ENCODE peak calls at places on chromosomes 5 and 9, in five cellular contexts. E is AML-193, R is mammary epithelial cell, G is H54, D is NCI-H510A treated with DMSO at 0.1 percent for 48 hours. M is an unnamed sample.

GRCh38 chr5:56737002-56737621 is 78.2 kb upstream of the MAP3K1 start:
- DNase-seq in E (peak), D (no peak), G (no peak), R (no peak), M (no peak)

GRCh38 chr5:127957701-127958190 is 125.8 kb upstream of the SLC12A2 start:
- DNase-seq in G (no peak), E (no peak), D (no peak), R (no peak), M (no peak)

GRCh38 chr9:95249986-95250385 is 67.5 kb downstream of the FANCC start:
- DNase-seq in D (peak), E (no peak), R (peak), G (no peak), M (peak)

GRCh38 chr9:82799300-82799699 is 263.6 kb downstream of the RASEF start:
- DNase-seq in E (no peak), G (no peak), R (no peak), D (no peak), M (no peak)

GRCh38 chr5:57804007-57804444 is 321.4 kb upstream of the ACTBL2 start:
- DNase-seq in D (no peak), E (no peak), R (no peak), G (no peak), M (no peak)

GRCh38 chr9:34072868-34073590 is 24.3 kb upstream of the UBAP2 start:
- DNase-seq in D (peak), E (no peak), R (peak), G (peak), M (no peak)

GRCh38 chr9:81874926-81875325 is 53.3 kb upstream of the SPATA31D4 start:
- DNase-seq in G (no peak), D (no peak), R (peak), E (no peak), M (no peak)

GRCh38 chr5:158522001-158522400 is 577.7 kb downstream of the EBF1 start:
- DNase-seq in D (no peak), G (no peak), R (no peak), E (no peak), M (no peak)

GRCh38 chr5:144538845-144539244 is 368.2 kb downstream of the KCTD16 start:
- DNase-seq in E (no peak), D (no peak), R (no peak), G (no peak), M (no peak)

GRCh38 chr9:38311382-38312270 is 80.9 kb upstream of the ALDH1B1 start:
- DNase-seq in D (peak), R (no peak), G (no peak), E (no peak), M (no peak)

GRCh38 chr9:114432323-114433067 is 44.7 kb upstream of the AKNA start:
- DNase-seq in R (no peak), E (no peak), G (no peak), D (no peak), M (no peak)

GRCh38 chr5:61332891-61333350 is 863 bp downstream of the ZSWIM6 start:
- DNase-seq in E (no peak), G (peak), R (peak), D (no peak), M (peak)

GRCh38 chr5:157100140-157100679 is 8.6 kb downstream of the HAVCR2 start:
- DNase-seq in G (peak), R (no peak), D (no peak), E (peak), M (no peak)

GRCh38 chr5:45578270-45578669 is 117.9 kb downstream of the HCN1 start:
- DNase-seq in G (peak), D (no peak), E (no peak), R (no peak), M (no peak)

GRCh38 chr9:87259543-87259942 is 238.1 kb upstream of the DAPK1 start:
- DNase-seq in D (no peak), E (no peak), R (no peak), G (no peak), M (no peak)

GRCh38 chr9:128927731-128928411 is 7.1 kb downstream of the PHYHD1 start:
- DNase-seq in R (no peak), G (peak), D (peak), E (no peak), M (peak)

GRCh38 chr5:167812871-167813270 is 478.6 kb upstream of the WWC1 start:
- DNase-seq in G (no peak), R (peak), E (no peak), D (no peak), M (no peak)

GRCh38 chr5:145996135-145996534 is 59.8 kb downstream of the SH3RF2 start:
- DNase-seq in G (no peak), E (peak), D (no peak), R (no peak), M (no peak)

GRCh38 chr9:87226896-87227295 is 270.8 kb upstream of the DAPK1 start:
- DNase-seq in R (no peak), G (no peak), D (no peak), E (no peak), M (no peak)

GRCh38 chr9:93091453-93092081 is 4.5 kb upstream of the CARD19 start:
- DNase-seq in E (no peak), G (no peak), R (peak), D (no peak), M (no peak)

GRCh38 chr5:151199581-151200185 is 24.2 kb downstream of the CCDC69 start:
- DNase-seq in D (no peak), G (no peak), E (no peak), R (no peak), M (no peak)